ENCODE peak calls at places on chromosomes 5 and 9, in eight cellular contexts. S is tibial nerve, K is transverse colon, F is endothelial cell of umbilical vein, E is Peyer's patch, T is heart right ventricle, U is H9, X is PC-9. V is an unnamed sample.

GRCh38 chr5:10702040-10702629 is 58.9 kb downstream of the DAP start:
- DNase-seq in S (no peak), K (no peak), F (peak; percentile 74), E (no peak), T (no peak), U (no peak), X (peak; percentile 99), V (peak; percentile 66)

GRCh38 chr5:171424726-171425125 is 5.3 kb downstream of the FGF18 start:
- DNase-seq in S (no peak), K (no peak), F (no peak), E (no peak), T (no peak), U (peak; percentile 62), X (peak; percentile 46), V (peak; percentile 43)

GRCh38 chr5:69414885-69415583 is at the start of gene MARVELD2:
- DNase-seq in S (peak; percentile 33), K (peak; percentile 94), F (peak; percentile 63), E (peak; percentile 59), T (peak; percentile 69), U (peak; percentile 94), X (peak; percentile 82), V (no peak)

GRCh38 chr9:88746744-88747398 is 211.9 kb downstream of the NXNL2 start:
- DNase-seq in S (no peak), K (no peak), F (peak; percentile 39), E (no peak), T (no peak), U (peak; percentile 63), X (no peak), V (no peak)

GRCh38 chr9:104927216-104927911 is 591 bp downstream of the ABCA1 start:
- DNase-seq in S (no peak), K (peak; percentile 44), F (peak; percentile 66), E (peak; percentile 33), T (peak; percentile 40), U (peak; percentile 56), X (peak; percentile 46), V (peak; percentile 64)

GRCh38 chr5:127813633-127814171 is 110.5 kb downstream of the CCDC192 start:
- DNase-seq in S (no peak), K (no peak), F (peak; percentile 83), E (no peak), T (no peak), U (no peak), X (peak; percentile 79), V (no peak)

GRCh38 chr9:109270971-109271900 is 49.6 kb downstream of the EPB41L4B start:
- DNase-seq in S (no peak), K (no peak), F (no peak), E (no peak), T (no peak), U (no peak), X (no peak), V (no peak)

GRCh38 chr5:103259705-103260355 is 1.3 kb downstream of the MACIR start:
- DNase-seq in S (peak; percentile 16), K (peak; percentile 54), F (no peak), E (peak; percentile 18), T (no peak), U (peak; percentile 53), X (peak; percentile 45), V (no peak)

GRCh38 chr5:55829956-55830355 is 21.2 kb upstream of the IL31RA start:
- DNase-seq in S (no peak), K (no peak), F (no peak), E (no peak), T (no peak), U (no peak), X (no peak), V (no peak)

GRCh38 chr5:163534476-163535172 is 29.2 kb downstream of the MAT2B start:
- DNase-seq in S (no peak), K (no peak), F (no peak), E (no peak), T (no peak), U (peak; percentile 65), X (no peak), V (no peak)

GRCh38 chr5:108074626-108075025 is 307.3 kb downstream of the FBXL17 start:
- DNase-seq in S (no peak), K (no peak), F (no peak), E (no peak), T (no peak), U (no peak), X (no peak), V (no peak)

GRCh38 chr5:75510836-75511434 is 494 bp downstream of the CERT1 start:
- DNase-seq in S (peak; percentile 22), K (peak; percentile 55), F (peak; percentile 66), E (peak; percentile 25), T (peak; percentile 38), U (peak; percentile 43), X (no peak), V (peak; percentile 60)

GRCh38 chr9:125568616-125569015 is 138.4 kb downstream of the MAPKAP1 start:
- DNase-seq in S (no peak), K (no peak), F (no peak), E (no peak), T (no peak), U (no peak), X (no peak), V (no peak)

GRCh38 chr5:172830275-172830799 is 3.7 kb upstream of the ERGIC1 start:
- DNase-seq in S (no peak), K (no peak), F (no peak), E (no peak), T (no peak), U (no peak), X (no peak), V (no peak)
- H3K27ac ChIP-seq in S (no peak overlapping the region), K (no peak overlapping the region), F (no peak overlapping the region), E (no peak overlapping the region), T (no peak overlapping the region), U (no peak overlapping the region), X (no peak overlapping the region), V (no peak overlapping the region)

DNA sequence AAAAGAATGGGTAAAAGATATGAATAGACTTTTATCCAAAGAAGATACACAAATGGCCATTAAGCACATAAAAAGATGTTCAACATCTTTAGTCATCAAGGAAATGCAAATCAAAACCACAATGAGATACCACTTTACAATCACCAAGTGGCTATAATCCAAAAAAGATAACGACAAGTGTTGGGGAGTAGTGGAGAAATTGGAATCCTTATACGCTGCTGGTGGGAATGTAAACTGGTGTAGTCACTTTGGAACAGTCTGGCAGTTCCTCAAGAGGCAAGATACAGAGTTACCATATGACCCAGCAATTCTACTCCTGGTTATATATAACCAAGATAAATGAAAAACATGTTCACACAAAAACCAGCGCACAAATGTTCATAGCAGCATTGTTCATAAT is 234.9 kb downstream of the SPATA31D1 start:
- DNase-seq in S (no peak), K (no peak), F (no peak), E (no peak), T (no peak), U (no peak), X (no peak), V (no peak)
- TF ChIP-seq CTCF in S (no peak), K (no peak), F (no peak), E (no peak), T (no peak), U (no peak), X (no peak), V (no peak)

DNA sequence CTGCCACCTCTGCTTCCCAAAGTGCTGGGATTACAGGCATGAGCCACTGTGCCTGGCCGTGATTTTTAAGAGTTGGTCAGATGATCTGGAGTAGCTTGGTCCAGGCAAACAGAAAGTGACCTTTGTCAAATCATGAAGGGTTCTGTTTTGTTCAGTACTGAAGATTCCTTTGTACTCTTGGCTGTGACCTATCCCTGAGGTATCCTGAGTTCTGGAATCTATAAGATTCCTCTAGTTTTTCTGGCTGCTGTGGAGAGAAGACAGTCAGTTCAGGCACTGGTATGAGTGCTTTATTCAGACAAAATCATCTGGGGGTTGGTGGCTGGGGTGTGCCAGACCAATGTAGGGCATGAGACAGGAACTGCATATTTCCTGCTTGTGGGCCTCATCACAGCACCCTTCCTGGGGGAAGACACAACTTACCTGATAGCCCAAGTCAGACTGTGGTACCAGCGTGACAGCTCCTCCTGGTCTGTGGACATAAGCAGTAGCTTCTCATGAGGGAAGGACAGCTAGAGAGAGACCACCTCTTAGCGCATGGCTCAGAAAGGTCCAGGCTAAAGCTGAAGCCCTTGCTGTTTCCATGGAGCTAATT is 3.1 kb downstream of the ARHGEF39 start:
- DNase-seq in S (no peak), K (no peak), F (no peak), E (peak; percentile 48), T (no peak), U (no peak), X (no peak), V (no peak)
- H3K27ac ChIP-seq in S (peak overlapping the region; percentile 48), K (peak overlapping the region; percentile 98), F (no peak overlapping the region), E (peak overlapping the region; percentile 99), T (peak overlapping the region; percentile 95), U (no peak overlapping the region), X (no peak overlapping the region), V (peak overlapping the region; percentile 98)

DNA sequence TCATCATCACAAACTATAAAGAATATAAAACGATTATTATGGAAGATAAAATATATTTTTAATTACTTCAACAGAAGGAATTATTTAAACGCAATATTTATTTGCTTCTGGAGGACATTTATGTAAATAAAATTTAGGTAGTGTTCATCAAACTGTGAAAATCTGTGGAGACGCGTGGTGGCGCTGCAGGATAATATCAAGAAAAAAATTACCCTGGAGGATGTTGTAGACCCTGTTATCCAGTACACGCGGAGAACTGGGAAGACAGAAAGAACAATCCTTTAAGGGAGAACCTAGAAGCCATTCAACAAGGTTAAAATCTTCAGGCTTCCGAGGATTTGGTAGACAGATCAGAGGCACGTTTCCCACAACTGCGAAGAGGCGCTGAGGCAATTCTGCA is at the start of gene PCDHB12:
- DNase-seq in S (peak; percentile 9), K (no peak), F (peak; percentile 24), E (no peak), T (no peak), U (peak; percentile 50), X (no peak), V (no peak)
- TF ChIP-seq CTCF in S (no peak), K (no peak), F (no peak), E (no peak), T (peak; percentile 41), U (peak; percentile 74), X (peak; percentile 52), V (no peak)

GRCh38 chr5:143886621-143887301 is 74.8 kb downstream of the HMHB1 start:
- DNase-seq in S (peak; percentile 9), K (no peak), F (no peak), E (no peak), T (no peak), U (no peak), X (no peak), V (no peak)
- H3K27ac ChIP-seq in S (no peak overlapping the region), K (no peak overlapping the region), F (no peak overlapping the region), E (no peak overlapping the region), T (no peak overlapping the region), U (no peak overlapping the region), X (no peak overlapping the region), V (peak overlapping the region; percentile 17)

GRCh38 chr5:120082316-120083068 is 381.6 kb upstream of the PRR16 start:
- DNase-seq in S (no peak), K (no peak), F (no peak), E (no peak), T (no peak), U (no peak), X (no peak), V (no peak)
- TF ChIP-seq CTCF in S (no peak), K (no peak), F (no peak), E (no peak), T (no peak), U (peak; percentile 13), X (peak; percentile 26), V (no peak)

GRCh38 chr9:98107926-98108325 is 11.1 kb downstream of the TRIM14 start:
- DNase-seq in S (no peak), K (no peak), F (no peak), E (no peak), T (no peak), U (no peak), X (no peak), V (no peak)
- H3K27ac ChIP-seq in S (peak overlapping the region; percentile 77), K (peak overlapping the region; percentile 47), F (no peak overlapping the region), E (peak overlapping the region; percentile 84), T (no peak overlapping the region), U (no peak overlapping the region), X (no peak overlapping the region), V (no peak overlapping the region)

GRCh38 chr9:134781895-134782294 is 98.7 kb upstream of the FCN2 start:
- DNase-seq in S (no peak), K (no peak), F (no peak), E (no peak), T (no peak), U (peak; percentile 59), X (no peak), V (no peak)
- TF ChIP-seq CTCF in S (no peak), K (no peak), F (peak; percentile 39), E (no peak), T (peak; percentile 16), U (peak; percentile 67), X (no peak), V (peak; percentile 36)